ENCODE peak calls at places on chromosomes 13 and 19, in six cellular contexts. C, T, F, Y, D and Q are unnamed samples.

GRCh38 chr19:51086153-51086850 is 3.6 kb upstream of the KLK14 start:
- DNase-seq in D (no peak), T (no peak), C (no peak), Y (no peak), F (peak), Q (peak)

GRCh38 chr13:112267650-112268049 is 108.5 kb upstream of the SPACA7 start:
- DNase-seq in T (no peak), Y (no peak), F (no peak), C (no peak), D (no peak), Q (no peak)

GRCh38 chr13:112657850-112658445 is 31.9 kb upstream of the ATP11A start:
- DNase-seq in T (no peak), F (peak), C (no peak), D (no peak), Y (peak), Q (peak)

GRCh38 chr13:31096624-31097302 is 64.9 kb downstream of the HSPH1 start:
- DNase-seq in Y (no peak), D (no peak), T (no peak), C (no peak), F (no peak), Q (no peak)

GRCh38 chr19:28465317-28466086 is 747.4 kb downstream of the UQCRFS1 start:
- DNase-seq in C (no peak), Y (no peak), F (no peak), T (no peak), D (no peak), Q (no peak)

GRCh38 chr19:19778666-19779065 is 42.9 kb downstream of the ZNF506 start:
- DNase-seq in Y (no peak), T (no peak), F (no peak), D (no peak), C (no peak), Q (no peak)

GRCh38 chr13:50951366-50951765 is 41.8 kb downstream of the RNASEH2B start:
- DNase-seq in Y (no peak), D (no peak), T (no peak), C (no peak), F (no peak), Q (no peak)

GRCh38 chr19:383922-384800 is 24.8 kb downstream of the C2CD4C start:
- DNase-seq in C (no peak), T (no peak), F (peak), D (peak), Y (no peak), Q (peak)

GRCh38 chr19:1811472-1811894 is 593 bp downstream of the ATP8B3 start:
- DNase-seq in T (no peak), C (peak), D (no peak), Y (peak), F (peak), Q (peak)

GRCh38 chr13:29509999-29510586 is 85.4 kb downstream of the SLC7A1 start:
- DNase-seq in Y (no peak), T (no peak), C (no peak), D (no peak), F (no peak), Q (no peak)

GRCh38 chr19:6731822-6732221 is 5.6 kb downstream of the GPR108 start:
- DNase-seq in C (peak), F (no peak), D (no peak), T (no peak), Y (no peak), Q (no peak)

GRCh38 chr19:6734096-6734696 is 3.2 kb downstream of the GPR108 start:
- DNase-seq in C (no peak), Y (no peak), D (no peak), T (no peak), F (no peak), Q (peak)

GRCh38 chr19:6735181-6735891 is 2.0 kb downstream of the GPR108 start:
- DNase-seq in F (no peak), Y (no peak), C (no peak), D (no peak), T (no peak), Q (no peak)

GRCh38 chr19:6732803-6733337 is 4.5 kb downstream of the GPR108 start:
- DNase-seq in C (no peak), Y (no peak), F (no peak), D (no peak), T (no peak), Q (no peak)

GRCh38 chr19:6733338-6734095 is 3.9 kb downstream of the GPR108 start:
- DNase-seq in C (no peak), F (no peak), T (no peak), D (no peak), Y (no peak), Q (no peak)
- TF ChIP-seq CTCF in C (no peak), F (no peak), T (peak), D (peak), Y (no peak), Q (peak)

DNA sequence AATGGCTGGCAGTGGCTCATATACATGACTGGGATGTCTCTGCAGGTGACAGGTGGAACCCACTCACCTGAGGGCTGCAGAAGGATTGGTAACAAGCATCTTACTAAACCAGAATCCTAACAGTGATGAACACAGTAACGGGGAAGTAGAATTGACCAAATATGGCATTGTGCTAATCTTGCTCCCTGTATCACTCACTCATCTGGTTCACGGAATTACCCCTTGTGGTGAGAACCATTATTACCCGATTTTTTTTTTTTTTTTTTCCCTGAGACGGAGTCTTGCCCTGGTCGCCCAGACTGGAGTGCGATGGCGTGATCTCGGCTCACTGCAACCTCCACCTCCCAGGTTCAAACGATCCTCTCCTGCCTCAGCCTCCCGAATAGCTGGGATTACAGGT is 69.5 kb downstream of the PTPRS start:
- DNase-seq in D (no peak), T (no peak), Y (no peak), F (no peak), C (no peak), Q (no peak)
- TF ChIP-seq CTCF in D (peak), T (no peak), Y (no peak), F (peak), C (no peak), Q (no peak)

GRCh38 chr13:64338671-64339070 is 2891.5 kb downstream of the PCDH9 start:
- DNase-seq in C (no peak), T (no peak), Y (no peak), F (no peak), D (no peak), Q (no peak)

GRCh38 chr13:64332048-64332447 is 2898.1 kb downstream of the PCDH9 start:
- DNase-seq in F (no peak), C (no peak), T (no peak), Y (no peak), D (no peak), Q (no peak)

GRCh38 chr13:64339373-64340063 is 2890.6 kb downstream of the PCDH9 start:
- DNase-seq in C (no peak), T (no peak), D (no peak), Y (no peak), F (no peak), Q (no peak)

DNA sequence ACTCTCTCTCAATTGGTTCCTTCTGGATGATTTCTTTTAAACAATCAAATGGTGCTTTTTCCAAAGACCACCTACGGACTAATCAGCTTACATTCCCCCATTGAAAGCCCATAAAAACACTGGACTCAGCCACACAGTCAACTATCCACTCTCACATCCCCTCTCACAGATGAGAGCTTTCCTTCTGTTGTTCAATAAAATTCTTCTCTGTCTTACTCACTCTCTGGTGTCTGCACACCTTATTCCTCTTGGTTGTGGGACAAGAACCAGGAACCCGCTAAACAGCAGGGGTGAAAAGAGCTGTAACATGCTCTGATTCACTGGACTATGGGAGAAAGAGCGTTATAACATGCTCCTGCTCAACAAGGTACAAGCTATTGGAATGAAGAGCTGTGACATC is 2896.2 kb downstream of the PCDH9 start:
- DNase-seq in F (no peak), D (no peak), C (no peak), Y (no peak), T (no peak), Q (no peak)
- TF ChIP-seq CTCF in F (no peak), D (no peak), C (no peak), Y (no peak), T (no peak), Q (no peak)

DNA sequence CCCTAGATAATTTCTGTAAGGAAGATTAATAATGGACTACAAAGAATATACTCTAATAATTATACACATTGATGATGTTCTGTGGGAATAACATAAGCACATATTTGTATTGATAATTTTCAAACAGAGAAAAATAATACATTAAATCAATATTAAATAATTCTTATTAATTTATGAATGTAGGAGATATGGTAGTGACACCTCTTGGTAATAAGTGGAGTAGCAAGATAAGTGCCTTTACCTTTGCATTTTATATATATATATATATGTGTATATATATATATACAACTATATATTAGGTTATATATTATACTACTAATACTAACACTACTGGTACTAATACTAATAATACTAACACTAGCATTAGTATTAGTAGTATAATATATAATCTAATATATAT is 905.8 kb downstream of the SLITRK1 start:
- DNase-seq in D (no peak), Y (no peak), C (no peak), T (no peak), F (no peak), Q (no peak)
- TF ChIP-seq CTCF in D (no peak), Y (no peak), C (no peak), T (no peak), F (no peak), Q (no peak)